ENCODE peak calls at places on chromosome 3, in seven cellular contexts. S is neuronal stem cell, C is mesendoderm, D is IMR-90, T is trophoblast cell, K is H9, L is H1. N is an unnamed sample.

GRCh38 chr3:187197255-187197654 is at the start of gene RTP1:
- DNase-seq in S (peak; percentile 17), C (peak; percentile 44), D (no peak), T (no peak), K (peak; percentile 56), L (no peak), N (no peak)

GRCh38 chr3:172749201-172749965 is 1.1 kb upstream of the ECT2 start:
- DNase-seq in S (no peak), C (peak; percentile 30), D (peak; percentile 96), T (peak; percentile 55), K (no peak), L (no peak), N (peak; percentile 84)

GRCh38 chr3:63655519-63655918 is 3.0 kb downstream of the SNTN start:
- DNase-seq in S (no peak), C (no peak), D (peak; percentile 56), T (no peak), K (no peak), L (no peak), N (no peak)

GRCh38 chr3:181487236-181487978 is 224.3 kb upstream of the SOX2 start:
- DNase-seq in S (no peak), C (no peak), D (no peak), T (no peak), K (no peak), L (no peak), N (no peak)

GRCh38 chr3:48232734-48233133 is 8.2 kb upstream of the ZNF589 start:
- DNase-seq in S (peak; percentile 51), C (peak; percentile 80), D (peak; percentile 50), T (peak; percentile 47), K (peak; percentile 89), L (peak; percentile 72), N (peak; percentile 61)

GRCh38 chr3:123457841-123458240 is 9.0 kb upstream of the ADCY5 start:
- DNase-seq in S (no peak), C (no peak), D (no peak), T (no peak), K (peak; percentile 60), L (no peak), N (no peak)

GRCh38 chr3:169034401-169034800 is 629.1 kb downstream of the MECOM start:
- DNase-seq in S (no peak), C (peak; percentile 13), D (peak; percentile 67), T (no peak), K (no peak), L (no peak), N (no peak)

GRCh38 chr3:179438836-179439235 is 12.4 kb downstream of the GNB4 start:
- DNase-seq in S (no peak), C (peak; percentile 59), D (no peak), T (no peak), K (peak; percentile 41), L (no peak), N (no peak)

GRCh38 chr3:112115161-112115739 is 17.8 kb downstream of the GCSAM start:
- DNase-seq in S (no peak), C (no peak), D (no peak), T (peak; percentile 94), K (no peak), L (no peak), N (no peak)

GRCh38 chr3:106611841-106612240 is 743.0 kb upstream of the CBLB start:
- DNase-seq in S (no peak), C (no peak), D (no peak), T (no peak), K (no peak), L (no peak), N (peak; percentile 29)

GRCh38 chr3:43537206-43537605 is 84.6 kb downstream of the ANO10 start:
- DNase-seq in S (no peak), C (no peak), D (no peak), T (no peak), K (no peak), L (no peak), N (no peak)

GRCh38 chr3:140342668-140343067 is 335.2 kb upstream of the TRIM42 start:
- DNase-seq in S (no peak), C (no peak), D (no peak), T (peak; percentile 55), K (no peak), L (no peak), N (no peak)

GRCh38 chr3:141797819-141798405 is 34.7 kb downstream of the GRK7 start:
- DNase-seq in S (no peak), C (peak; percentile 11), D (no peak), T (no peak), K (no peak), L (no peak), N (no peak)

GRCh38 chr3:50256978-50257890 is 11.7 kb upstream of the SEMA3B start:
- DNase-seq in S (no peak), C (peak; percentile 76), D (no peak), T (peak; percentile 40), K (peak; percentile 74), L (peak; percentile 89), N (no peak)

GRCh38 chr3:99586680-99587079 is 51.7 kb upstream of the COL8A1 start:
- DNase-seq in S (no peak), C (no peak), D (no peak), T (no peak), K (no peak), L (no peak), N (no peak)

GRCh38 chr3:8301977-8302589 is 199.5 kb upstream of the LMCD1 start:
- DNase-seq in S (peak; percentile 32), C (peak; percentile 75), D (peak; percentile 59), T (no peak), K (no peak), L (no peak), N (peak; percentile 56)

GRCh38 chr3:149224736-149225594 is 3.3 kb upstream of the CP start:
- DNase-seq in S (no peak), C (no peak), D (peak; percentile 92), T (peak; percentile 75), K (no peak), L (no peak), N (peak; percentile 99)

GRCh38 chr3:22734207-22734606 is 468.9 kb upstream of the UBE2E2 start:
- DNase-seq in S (no peak), C (peak; percentile 80), D (no peak), T (no peak), K (no peak), L (no peak), N (no peak)

GRCh38 chr3:113659121-113659531 is 37.3 kb downstream of the USF3 start:
- DNase-seq in S (no peak), C (peak; percentile 13), D (no peak), T (no peak), K (no peak), L (no peak), N (no peak)

GRCh38 chr3:104628185-104628789 is 738.4 kb upstream of the ALCAM start:
- DNase-seq in S (peak; percentile 5), C (peak; percentile 68), D (peak; percentile 73), T (no peak), K (no peak), L (no peak), N (peak; percentile 59)

GRCh38 chr3:50457988-50458387 is 45.4 kb downstream of the CACNA2D2 start:
- DNase-seq in S (no peak), C (no peak), D (no peak), T (no peak), K (no peak), L (no peak), N (no peak)

GRCh38 chr3:157467165-157467564 is 30.5 kb downstream of the PTX3 start:
- DNase-seq in S (no peak), C (no peak), D (peak; percentile 56), T (no peak), K (no peak), L (no peak), N (no peak)

GRCh38 chr3:46706771-46707582 is 5.8 kb downstream of the TMIE start:
- DNase-seq in S (no peak), C (no peak), D (no peak), T (no peak), K (no peak), L (no peak), N (no peak)

GRCh38 chr3:117587416-117587815 is 877.8 kb downstream of the TUSC7 start:
- DNase-seq in S (no peak), C (peak; percentile 34), D (no peak), T (no peak), K (no peak), L (no peak), N (no peak)

GRCh38 chr3:117589454-117589853 is 879.9 kb downstream of the TUSC7 start:
- DNase-seq in S (peak; percentile 59), C (peak; percentile 6), D (no peak), T (no peak), K (no peak), L (no peak), N (no peak)

GRCh38 chr3:117586161-117586560 is 876.6 kb downstream of the TUSC7 start:
- DNase-seq in S (no peak), C (no peak), D (no peak), T (no peak), K (no peak), L (no peak), N (no peak)
- H3K18ac ChIP-seq in S (no peak overlapping the region), C (no peak overlapping the region), D (no peak overlapping the region), T (no peak overlapping the region), K (no peak overlapping the region), L (no peak overlapping the region), N (no peak overlapping the region)

GRCh38 chr3:17074559-17074958 is 189.8 kb downstream of the PLCL2 start:
- DNase-seq in S (no peak), C (no peak), D (no peak), T (no peak), K (no peak), L (no peak), N (no peak)

GRCh38 chr3:17075358-17075757 is 190.6 kb downstream of the PLCL2 start:
- DNase-seq in S (no peak), C (no peak), D (no peak), T (no peak), K (no peak), L (no peak), N (no peak)

GRCh38 chr3:17065881-17066280 is 181.1 kb downstream of the PLCL2 start:
- DNase-seq in S (no peak), C (no peak), D (no peak), T (no peak), K (no peak), L (no peak), N (no peak)

GRCh38 chr3:17069754-17070153 is 185.0 kb downstream of the PLCL2 start:
- DNase-seq in S (no peak), C (no peak), D (no peak), T (no peak), K (no peak), L (no peak), N (no peak)

DNA sequence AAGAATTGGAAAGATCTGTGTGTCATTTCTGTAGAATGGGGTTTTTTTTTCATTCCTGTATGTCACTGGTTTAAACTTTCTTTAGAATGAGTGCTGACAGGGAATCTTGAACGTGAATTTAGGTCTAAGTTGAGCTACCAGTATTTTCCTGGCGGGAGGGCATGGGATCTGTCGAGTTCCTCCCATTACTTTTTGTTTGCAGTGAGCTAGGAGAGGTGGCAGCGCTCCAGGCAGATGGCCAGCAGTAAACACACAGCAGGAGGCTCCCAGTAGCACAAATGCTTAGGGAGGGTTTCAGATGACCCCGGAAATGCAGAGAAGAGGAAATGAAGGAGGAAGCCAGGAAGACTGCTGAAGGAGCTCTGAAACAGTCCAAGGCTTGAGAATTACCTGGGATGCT is 185.8 kb downstream of the PLCL2 start:
- DNase-seq in S (no peak), C (peak; percentile 71), D (peak; percentile 39), T (peak; percentile 62), K (peak; percentile 59), L (no peak), N (peak; percentile 29)
- H3K18ac ChIP-seq in S (no peak overlapping the region), C (peak overlapping the region; percentile 90), D (no peak overlapping the region), T (no peak overlapping the region), K (no peak overlapping the region), L (no peak overlapping the region), N (no peak overlapping the region)

GRCh38 chr3:196632033-196632751 is 7.3 kb upstream of the NRROS start:
- DNase-seq in S (peak; percentile 84), C (peak; percentile 97), D (peak; percentile 52), T (peak; percentile 66), K (peak; percentile 93), L (peak; percentile 88), N (peak; percentile 79)
- H3K18ac ChIP-seq in S (peak overlapping the region; percentile 84), C (peak overlapping the region; percentile 33), D (peak overlapping the region; percentile 21), T (peak overlapping the region; percentile 74), K (peak overlapping the region; percentile 92), L (peak overlapping the region; percentile 100), N (peak overlapping the region; percentile 90)

GRCh38 chr3:124791142-124791541 is 60.9 kb downstream of the UMPS start:
- DNase-seq in S (no peak), C (no peak), D (peak; percentile 17), T (no peak), K (no peak), L (no peak), N (peak; percentile 96)
- H3K18ac ChIP-seq in S (no peak overlapping the region), C (no peak overlapping the region), D (no peak overlapping the region), T (no peak overlapping the region), K (no peak overlapping the region), L (no peak overlapping the region), N (peak overlapping the region; percentile 89)